ENCODE peak calls at places on chromosomes 6 and 20, in ten cellular contexts. U is glutamatergic neuron; K is kidney epithelial cell; I is fibroblast of lung; A is nephron progenitor cell; R is lower lobe of right lung; Y is A673; D is GM10248; H is activated CD8-positive, alpha-beta T cell treated with anti-CD3 and anti-CD28 coated beads for 36 hours; S is SK-N-SH. O is an unnamed sample.

GRCh38 chr6:119669228-119669627 is 319.7 kb upstream of the MAN1A1 start:
- DNase-seq in U (no peak), K (no peak), I (no peak), A (no peak), R (no peak), Y (peak), D (no peak), H (no peak), S (no peak), O (no peak)

GRCh38 chr6:150584596-150584995 is 15.1 kb upstream of the PLEKHG1 start:
- DNase-seq in U (no peak), K (no peak), I (no peak), A (no peak), R (no peak), Y (no peak), D (no peak), H (no peak), S (no peak), O (no peak)

GRCh38 chr20:50561379-50562078 is 51.3 kb downstream of the PTPN1 start:
- DNase-seq in U (no peak), K (peak), I (peak), A (no peak), R (no peak), Y (peak), D (no peak), H (peak), S (no peak), O (no peak)

GRCh38 chr6:108589244-108589730 is 28.6 kb downstream of the FOXO3 start:
- DNase-seq in U (peak), K (peak), I (peak), A (peak), R (peak), Y (peak), D (no peak), H (no peak), S (peak), O (peak)

GRCh38 chr6:159829515-159829914 is 29.4 kb downstream of the PNLDC1 start:
- DNase-seq in U (no peak), K (no peak), I (no peak), A (no peak), R (peak), Y (no peak), D (no peak), H (no peak), S (no peak), O (no peak)

GRCh38 chr20:4780245-4780644 is 58.5 kb downstream of the PRND start:
- DNase-seq in U (no peak), K (no peak), I (no peak), A (no peak), R (no peak), Y (no peak), D (no peak), H (no peak), S (no peak), O (no peak)

GRCh38 chr6:40466986-40467584 is 120.1 kb downstream of the LRFN2 start:
- DNase-seq in U (no peak), K (no peak), I (no peak), A (no peak), R (no peak), Y (no peak), D (no peak), H (no peak), S (no peak), O (no peak)

GRCh38 chr6:17466707-17467106 is 73.3 kb downstream of the CAP2 start:
- DNase-seq in U (no peak), K (no peak), I (peak), A (no peak), R (no peak), Y (no peak), D (no peak), H (no peak), S (no peak), O (no peak)

GRCh38 chr6:499617-500016 is 108.1 kb downstream of the IRF4 start:
- DNase-seq in U (no peak), K (no peak), I (no peak), A (no peak), R (no peak), Y (no peak), D (peak), H (peak), S (no peak), O (peak)

GRCh38 chr20:57757767-57758166 is 48.0 kb upstream of the PMEPA1 start:
- DNase-seq in U (no peak), K (no peak), I (no peak), A (no peak), R (no peak), Y (no peak), D (no peak), H (no peak), S (no peak), O (no peak)

GRCh38 chr6:121851056-121851455 is 415.6 kb downstream of the GJA1 start:
- DNase-seq in U (no peak), K (no peak), I (no peak), A (peak), R (no peak), Y (peak), D (no peak), H (no peak), S (no peak), O (no peak)

GRCh38 chr6:164455835-164456234 is 853.6 kb downstream of the C6orf118 start:
- DNase-seq in U (no peak), K (no peak), I (no peak), A (no peak), R (no peak), Y (no peak), D (no peak), H (no peak), S (no peak), O (no peak)

GRCh38 chr6:130525378-130525777 is 159.6 kb downstream of the TMEM200A start:
- DNase-seq in U (no peak), K (no peak), I (no peak), A (no peak), R (no peak), Y (no peak), D (no peak), H (no peak), S (no peak), O (peak)

GRCh38 chr6:35148167-35148741 is 7.1 kb upstream of the TCP11 start:
- DNase-seq in U (no peak), K (no peak), I (peak), A (peak), R (no peak), Y (peak), D (peak), H (peak), S (no peak), O (no peak)

GRCh38 chr6:46918830-46919229 is 2.9 kb downstream of the ADGRF5 start:
- DNase-seq in U (no peak), K (no peak), I (no peak), A (no peak), R (no peak), Y (no peak), D (no peak), H (no peak), S (no peak), O (no peak)

GRCh38 chr6:101086473-101086872 is 205.3 kb upstream of the ASCC3 start:
- DNase-seq in U (no peak), K (no peak), I (no peak), A (no peak), R (no peak), Y (peak), D (no peak), H (no peak), S (no peak), O (no peak)

GRCh38 chr6:136644597-136644952 is 94.4 kb upstream of the MAP7 start:
- DNase-seq in U (no peak), K (no peak), I (no peak), A (no peak), R (no peak), Y (no peak), D (no peak), H (no peak), S (no peak), O (no peak)

GRCh38 chr6:79813854-79814477 is 133.4 kb downstream of the ELOVL4 start:
- DNase-seq in U (peak), K (peak), I (peak), A (peak), R (peak), Y (peak), D (peak), H (peak), S (peak), O (peak)

GRCh38 chr20:45765980-45766379 is 25.7 kb downstream of the WFDC3 start:
- DNase-seq in U (no peak), K (no peak), I (no peak), A (no peak), R (no peak), Y (no peak), D (no peak), H (no peak), S (no peak), O (no peak)

GRCh38 chr6:162621246-162621645 is 106.3 kb downstream of the PRKN start:
- DNase-seq in U (no peak), K (peak), I (peak), A (no peak), R (no peak), Y (no peak), D (no peak), H (peak), S (peak), O (no peak)

GRCh38 chr6:152054441-152054840 is 247.0 kb downstream of the ESR1 start:
- DNase-seq in U (no peak), K (peak), I (no peak), A (no peak), R (no peak), Y (no peak), D (no peak), H (no peak), S (no peak), O (no peak)

GRCh38 chr6:163588211-163588919 is 173.8 kb downstream of the QKI start:
- DNase-seq in U (no peak), K (no peak), I (peak), A (no peak), R (no peak), Y (peak), D (no peak), H (no peak), S (peak), O (no peak)

GRCh38 chr6:25556516-25556915 is 95.5 kb upstream of the SCGN start:
- DNase-seq in U (peak), K (peak), I (peak), A (peak), R (peak), Y (peak), D (peak), H (peak), S (peak), O (peak)

GRCh38 chr6:148296746-148297145 is 45.9 kb upstream of the SASH1 start:
- DNase-seq in U (no peak), K (no peak), I (peak), A (no peak), R (no peak), Y (no peak), D (no peak), H (no peak), S (no peak), O (no peak)

GRCh38 chr6:96888745-96889144 is 8.9 kb downstream of the NDUFAF4 start:
- DNase-seq in U (no peak), K (no peak), I (no peak), A (no peak), R (no peak), Y (no peak), D (no peak), H (no peak), S (no peak), O (no peak)

DNA sequence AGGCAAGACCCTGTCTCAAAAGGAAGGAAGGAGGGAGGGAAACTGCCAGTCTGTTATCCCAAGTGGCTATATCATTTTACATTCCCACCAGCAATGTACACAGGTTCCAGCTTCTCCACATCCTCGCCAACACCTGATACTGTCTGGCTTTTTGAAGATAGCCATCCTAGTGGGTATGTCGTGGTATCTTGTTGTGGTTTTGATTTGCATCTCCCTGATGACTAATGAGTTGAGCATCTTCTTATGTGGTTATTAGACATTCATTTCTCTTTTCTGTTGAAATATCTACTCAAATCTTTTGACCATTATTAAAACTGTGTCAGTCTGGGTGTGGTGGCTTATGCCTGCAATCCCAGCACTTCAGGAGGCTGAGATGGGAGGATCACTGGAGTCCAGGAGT is 47.9 kb upstream of the ARID1B start:
- DNase-seq in U (no peak), K (peak), I (peak), A (no peak), R (no peak), Y (no peak), D (no peak), H (no peak), S (no peak), O (no peak)
- TF ChIP-seq CTCF in U (no peak), K (no peak), I (no peak), A (no peak), R (no peak), Y (no peak), D (no peak), H (no peak), S (no peak), O (no peak)

DNA sequence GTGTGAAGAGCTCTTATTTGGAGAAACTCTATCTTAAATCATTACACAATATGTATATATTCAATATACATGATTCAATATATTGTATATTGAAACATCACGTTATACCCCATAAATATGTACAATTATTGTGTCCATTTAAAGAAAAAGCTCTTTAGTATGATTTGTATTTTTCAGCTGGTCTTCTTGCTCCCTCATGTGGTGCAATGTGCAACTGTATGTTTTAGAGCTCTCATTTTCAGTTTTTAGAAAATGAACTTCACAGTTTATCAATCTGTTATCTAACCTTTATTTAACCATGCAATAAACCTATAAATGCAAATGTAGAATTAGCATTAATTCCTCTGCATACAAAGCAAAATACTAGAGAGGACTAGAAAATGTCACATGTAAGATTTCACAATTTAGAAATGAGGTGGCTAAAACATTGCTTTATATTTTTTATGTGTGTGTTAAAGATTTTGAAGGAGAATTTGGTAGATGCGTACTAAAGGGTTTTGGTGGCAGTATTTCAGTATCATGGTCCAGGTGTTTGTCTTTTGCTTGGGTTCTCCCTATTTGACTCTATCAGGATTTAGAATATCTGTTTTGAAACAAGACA is 167.1 kb downstream of the PHF3 start:
- DNase-seq in U (no peak), K (no peak), I (peak), A (no peak), R (no peak), Y (peak), D (peak), H (no peak), S (peak), O (peak)
- TF ChIP-seq CTCF in U (peak), K (peak), I (peak), A (peak), R (peak), Y (peak), D (peak), H (peak), S (peak), O (no peak)

DNA sequence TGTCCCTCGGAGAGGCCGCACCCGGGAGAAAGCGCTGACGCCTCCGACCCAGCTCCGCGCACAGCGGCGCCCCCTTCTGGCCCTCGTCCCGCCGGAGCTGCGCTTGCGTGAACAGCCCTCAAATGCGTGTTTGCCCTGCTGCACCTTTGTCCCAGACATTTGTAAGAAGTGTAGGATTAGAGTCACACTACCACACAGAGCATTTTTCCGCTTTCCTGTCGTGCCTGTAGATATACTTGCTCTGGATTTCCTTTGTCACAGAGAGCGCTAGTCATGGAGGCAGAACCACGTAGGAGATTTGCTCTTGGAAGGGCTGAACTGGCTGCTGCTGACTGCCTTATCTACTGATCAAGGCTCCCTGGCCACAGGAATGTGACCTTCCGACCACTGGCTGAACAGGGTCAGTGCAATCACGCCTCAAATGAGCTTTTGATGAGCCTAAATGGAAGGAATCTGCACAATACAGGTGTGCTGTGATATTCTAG is 62.3 kb downstream of the PAX1 start:
- DNase-seq in U (peak), K (no peak), I (no peak), A (peak), R (peak), Y (peak), D (no peak), H (peak), S (peak), O (no peak)
- TF ChIP-seq CTCF in U (peak), K (peak), I (no peak), A (peak), R (peak), Y (peak), D (no peak), H (no peak), S (peak), O (peak)

GRCh38 chr20:5931411-5931810 is 18.9 kb downstream of the TRMT6 start:
- DNase-seq in U (no peak), K (no peak), I (no peak), A (no peak), R (no peak), Y (no peak), D (no peak), H (no peak), S (no peak), O (no peak)

GRCh38 chr20:5938456-5939029 is 11.8 kb downstream of the TRMT6 start:
- DNase-seq in U (no peak), K (no peak), I (no peak), A (no peak), R (no peak), Y (no peak), D (no peak), H (no peak), S (no peak), O (no peak)

GRCh38 chr20:5935384-5935783 is 14.9 kb downstream of the TRMT6 start:
- DNase-seq in U (no peak), K (no peak), I (no peak), A (no peak), R (no peak), Y (no peak), D (no peak), H (no peak), S (no peak), O (no peak)

GRCh38 chr20:5932796-5933195 is 17.5 kb downstream of the TRMT6 start:
- DNase-seq in U (no peak), K (no peak), I (no peak), A (no peak), R (no peak), Y (no peak), D (no peak), H (no peak), S (no peak), O (no peak)

GRCh38 chr20:5933802-5934436 is 16.4 kb downstream of the TRMT6 start:
- DNase-seq in U (no peak), K (no peak), I (peak), A (no peak), R (no peak), Y (peak), D (peak), H (peak), S (peak), O (peak)
- TF ChIP-seq CTCF in U (no peak), K (peak), I (no peak), A (no peak), R (no peak), Y (peak), D (peak), H (peak), S (peak), O (peak)

GRCh38 chr6:123383718-123384117 is 253.0 kb downstream of the TRDN start:
- DNase-seq in U (no peak), K (no peak), I (no peak), A (no peak), R (no peak), Y (no peak), D (no peak), H (no peak), S (no peak), O (no peak)

GRCh38 chr6:123380257-123380656 is 256.5 kb downstream of the TRDN start:
- DNase-seq in U (no peak), K (no peak), I (peak), A (peak), R (no peak), Y (peak), D (no peak), H (no peak), S (peak), O (no peak)
- TF ChIP-seq CTCF in U (peak), K (peak), I (no peak), A (peak), R (no peak), Y (peak), D (peak), H (no peak), S (peak), O (no peak)